ENCODE peak calls at places on chromosomes 11 and 22, in five cellular contexts. W is naive thymus-derived CD8-positive, alpha-beta T cell; J is naive B cell; F is SJSA1; M is hippocampal formation. L is an unnamed sample.

GRCh38 chr11:74288161-74288560 is 23.3 kb downstream of the P4HA3 start:
- DNase-seq in F (no peak), W (no peak), M (no peak), J (no peak), L (no peak)

GRCh38 chr11:35335226-35335625 is 84.1 kb downstream of the SLC1A2 start:
- DNase-seq in W (no peak), M (no peak), J (no peak), F (no peak), L (no peak)

GRCh38 chr22:36659762-36660509 is 43.6 kb downstream of the CACNG2 start:
- DNase-seq in W (no peak), J (no peak), M (peak), F (peak), L (no peak)

GRCh38 chr11:76526878-76527277 is 82.1 kb downstream of the EMSY start:
- DNase-seq in W (no peak), J (no peak), M (no peak), F (no peak), L (no peak)

GRCh38 chr11:78166832-78167469 is 21.5 kb downstream of the KCTD21 start:
- DNase-seq in M (no peak), W (no peak), F (no peak), J (no peak), L (no peak)

GRCh38 chr11:8339592-8340022 is 75.9 kb upstream of the LMO1 start:
- DNase-seq in M (no peak), F (no peak), J (no peak), W (no peak), L (no peak)

GRCh38 chr22:32745251-32745995 is 56.1 kb upstream of the TIMP3 start:
- DNase-seq in M (no peak), W (no peak), F (no peak), J (no peak), L (peak)

GRCh38 chr11:5043385-5043784 is 2.9 kb upstream of the OR52J3 start:
- DNase-seq in F (no peak), W (no peak), M (no peak), J (no peak), L (no peak)

GRCh38 chr11:71115770-71116434 is 136.5 kb downstream of the SHANK2 start:
- DNase-seq in J (no peak), F (no peak), W (no peak), M (no peak), L (no peak)

GRCh38 chr11:108958446-108959123 is 293.7 kb downstream of the DDX10 start:
- DNase-seq in M (no peak), W (no peak), J (no peak), F (peak), L (no peak)

GRCh38 chr11:44611687-44612437 is 46.4 kb downstream of the CD82 start:
- DNase-seq in W (peak), J (peak), F (no peak), M (no peak), L (no peak)

GRCh38 chr11:94780432-94780831 is 12.3 kb downstream of the AMOTL1 start:
- DNase-seq in M (no peak), F (no peak), J (no peak), W (no peak), L (no peak)

GRCh38 chr11:65291613-65292012 is 23.1 kb upstream of the CDC42EP2 start:
- DNase-seq in W (no peak), M (peak), F (peak), J (no peak), L (no peak)

GRCh38 chr22:24706732-24707476 is 67.6 kb downstream of the PIWIL3 start:
- DNase-seq in W (no peak), M (no peak), F (no peak), J (no peak), L (no peak)

GRCh38 chr11:58832246-58832645 is 12.3 kb downstream of the GLYATL2 start:
- DNase-seq in M (no peak), F (no peak), J (no peak), W (no peak), L (no peak)

GRCh38 chr11:125262194-125262824 is 97.8 kb downstream of the PKNOX2 start:
- DNase-seq in J (no peak), F (no peak), W (no peak), M (no peak), L (no peak)

L was measured in endothelial cell.